ENCODE peak calls at places on chromosomes 12 and 14, in four cellular contexts. B, J, X and L are unnamed samples.

GRCh38 chr12:70069221-70069811 is 173.9 kb upstream of the CNOT2 start:
- DNase-seq in X (no peak), B (no peak), J (no peak), L (no peak)

GRCh38 chr12:118307069-118307954 is 65.4 kb downstream of the TAOK3 start:
- DNase-seq in J (no peak), B (peak), X (no peak), L (peak)

GRCh38 chr14:106792543-106792942 is 1266.2 kb downstream of the TMEM121 start:
- DNase-seq in B (no peak), J (no peak), X (no peak), L (no peak)

GRCh38 chr12:52119398-52120254 is 40.1 kb downstream of the SMIM41 start:
- DNase-seq in B (no peak), X (peak), J (no peak), L (no peak)

GRCh38 chr12:27244680-27245005 is 557 bp downstream of the STK38L start:
- DNase-seq in X (no peak), B (no peak), J (no peak), L (no peak)

GRCh38 chr12:68998036-68998435 is 65.1 kb upstream of the CPM start:
- DNase-seq in J (no peak), B (no peak), X (no peak), L (peak)

GRCh38 chr12:46830731-46831334 is 5.0 kb upstream of the SLC38A4 start:
- DNase-seq in B (no peak), X (peak), J (peak), L (no peak)

GRCh38 chr12:79927772-79928474 is 7.0 kb downstream of the PPP1R12A start:
- DNase-seq in B (peak), X (no peak), J (no peak), L (peak)

GRCh38 chr14:96502621-96503251 is 554 bp downstream of the PAPOLA start:
- DNase-seq in B (peak), J (peak), X (no peak), L (peak)

GRCh38 chr12:91357381-91357780 is 174.8 kb upstream of the DCN start:
- DNase-seq in J (no peak), X (no peak), B (no peak), L (no peak)

GRCh38 chr14:67940476-67940875 is 120.9 kb downstream of the RAD51B start:
- DNase-seq in B (no peak), X (no peak), J (no peak), L (peak)